ENCODE peak calls at places on chromosomes 7 and 10, in four cellular contexts. E is IMR-90, D is K562, W is GM12878. N is an unnamed sample.

GRCh38 chr10:7298495-7298894 is 112.3 kb downstream of the SFMBT2 start:
- DNase-seq in W (no peak), D (no peak), E (no peak), N (no peak)

GRCh38 chr7:44291733-44292395 is 33.5 kb downstream of the CAMK2B start:
- DNase-seq in E (no peak), W (no peak), D (no peak), N (no peak)

GRCh38 chr7:151722533-151722932 is 154.4 kb downstream of the PRKAG2 start:
- DNase-seq in W (no peak), E (no peak), D (no peak), N (no peak)

GRCh38 chr10:121823993-121824463 is 103.8 kb downstream of the ATE1 start:
- DNase-seq in E (peak), D (peak), W (no peak), N (peak)

GRCh38 chr10:57867226-57867625 is 400.5 kb downstream of the IPMK start:
- DNase-seq in E (no peak), D (no peak), W (no peak), N (no peak)

GRCh38 chr7:28988818-28989595 is 30.9 kb upstream of the TRIL start:
- DNase-seq in E (peak), D (no peak), W (no peak), N (no peak)

GRCh38 chr7:41316410-41316809 is 386.5 kb downstream of the INHBA start:
- DNase-seq in W (no peak), E (peak), D (no peak), N (no peak)

GRCh38 chr7:3880221-3880935 is 579.3 kb downstream of the SDK1 start:
- DNase-seq in E (no peak), D (no peak), W (no peak), N (no peak)

GRCh38 chr10:109430844-109431243 is 492.5 kb downstream of the XPNPEP1 start:
- DNase-seq in D (no peak), W (no peak), E (no peak), N (no peak)

GRCh38 chr7:39073432-39073831 is 95.7 kb downstream of the POU6F2 start:
- DNase-seq in W (no peak), D (no peak), E (no peak), N (no peak)

GRCh38 chr7:56483861-56484550 is 367.8 kb upstream of the NUPR2 start:
- DNase-seq in E (no peak), D (no peak), W (no peak), N (no peak)

GRCh38 chr7:30699706-30700495 is 17.6 kb upstream of the CRHR2 start:
- DNase-seq in W (no peak), E (no peak), D (no peak), N (no peak)

GRCh38 chr7:73555411-73555982 is 2.0 kb downstream of the BCL7B start:
- DNase-seq in W (no peak), D (no peak), E (no peak), N (no peak)

GRCh38 chr7:84536256-84536870 is 341.8 kb upstream of the SEMA3A start:
- DNase-seq in W (no peak), D (no peak), E (no peak), N (peak)

GRCh38 chr10:21292763-21293517 is 232.5 kb downstream of the SKIDA1 start:
- DNase-seq in W (no peak), E (peak), D (no peak), N (peak)

GRCh38 chr10:33791295-33791694 is 456.8 kb upstream of the NRP1 start:
- DNase-seq in D (no peak), W (no peak), E (peak), N (no peak)

GRCh38 chr7:19969859-19970493 is 196.6 kb upstream of the TMEM196 start:
- DNase-seq in W (no peak), D (no peak), E (no peak), N (peak)

GRCh38 chr10:29858352-29859267 is 200.8 kb downstream of the JCAD start:
- DNase-seq in D (no peak), W (no peak), E (peak), N (peak)

DNA sequence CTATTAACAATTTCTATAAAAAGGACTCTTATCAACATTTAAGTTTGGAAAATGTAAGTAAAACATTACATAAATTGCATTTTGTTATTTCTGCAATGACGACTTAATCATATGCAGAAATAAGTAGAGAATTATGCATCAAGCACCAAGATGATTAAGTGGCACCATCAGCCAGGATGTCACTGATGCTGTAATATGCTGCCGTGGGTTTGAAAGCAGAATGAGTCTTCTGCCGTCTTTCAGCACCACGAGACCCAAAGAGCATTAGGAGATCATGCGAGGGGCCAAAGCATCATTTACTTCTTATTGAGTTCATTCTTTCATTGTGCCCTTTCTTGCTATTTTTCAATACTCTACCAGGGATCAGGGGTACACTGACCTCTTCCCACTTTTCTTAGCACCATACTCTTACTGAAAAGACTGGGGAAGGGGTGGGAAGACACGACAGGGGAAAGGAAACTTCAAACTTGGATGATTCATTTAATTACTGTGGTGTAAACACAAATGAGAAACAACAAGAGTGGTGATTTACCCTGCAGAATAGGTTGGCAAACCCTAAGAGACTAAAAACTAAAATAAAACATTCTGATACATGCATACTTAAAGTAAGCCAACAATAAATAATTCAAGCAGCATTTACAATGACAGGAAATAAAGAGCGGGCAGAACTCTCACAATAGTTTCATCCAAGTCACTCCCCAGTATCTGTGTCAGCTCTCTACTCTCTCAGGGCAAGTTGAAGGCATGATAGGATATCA is 70.9 kb downstream of the CUL2 start:
- DNase-seq in D (no peak), W (no peak), E (no peak), N (no peak)
- TF ChIP-seq ELK1 in D (no peak), W (no peak), E (no peak), N (no peak)

DNA sequence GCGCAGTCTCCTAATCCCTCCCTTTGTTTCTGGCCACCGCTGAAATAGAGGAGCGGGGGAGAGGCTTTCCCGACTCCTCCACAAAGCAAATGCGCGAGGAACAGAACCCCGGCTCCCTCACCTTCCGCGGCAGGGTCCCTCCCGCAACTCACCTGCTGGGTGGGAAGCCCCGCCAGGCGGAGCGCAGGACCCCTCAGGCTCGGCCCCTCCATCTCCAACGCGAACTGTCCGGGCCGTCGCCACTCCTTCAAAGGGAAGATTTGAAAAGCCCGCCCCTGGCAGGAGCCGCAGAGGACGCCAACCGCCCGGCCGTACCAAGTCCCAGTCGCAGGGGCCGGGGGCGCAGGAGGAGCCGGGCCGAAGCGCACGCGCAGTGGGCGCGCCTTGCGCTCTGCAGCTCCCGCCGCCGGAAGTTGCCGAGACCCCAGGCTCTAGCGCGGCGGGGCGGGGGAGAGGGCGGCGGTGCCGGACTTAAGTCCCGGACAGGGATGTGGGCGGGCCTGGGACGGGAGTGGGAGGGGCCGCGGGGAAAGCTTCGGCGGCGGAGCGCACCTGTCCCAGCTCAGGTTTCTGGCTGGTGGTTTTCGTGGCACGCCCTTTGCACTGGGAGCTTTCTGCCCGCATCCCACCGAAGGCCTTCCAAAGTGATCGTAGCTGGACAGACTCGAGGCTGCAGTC is at the start of gene RTKN2:
- DNase-seq in D (peak), W (no peak), E (peak), N (peak)
- TF ChIP-seq POLR2A in D (no peak), W (no peak), E (peak), N (peak)

GRCh38 chr10:55500931-55501559 is 700.0 kb upstream of the PCDH15 start:
- DNase-seq in D (no peak), W (no peak), E (no peak), N (peak)
- TF ChIP-seq ELK1 in D (no peak), W (no peak), E (no peak), N (no peak)

GRCh38 chr7:124570558-124570957 is 195.0 kb downstream of the GPR37 start:
- DNase-seq in W (no peak), E (no peak), D (no peak), N (no peak)
- TF ChIP-seq POLR2A in W (no peak), E (no peak), D (no peak), N (no peak)